ENCODE peak calls at places on chromosomes 7 and 10, in four cellular contexts. J is stimulated activated CD4-positive, alpha-beta T cell treated with anti-CD3 and anti-CD28 coated beads, Interleukin-4, amount 100 ng/mL, for 4 hours; U is activated CD4-positive, alpha-beta T cell treated with anti-CD3 and anti-CD28 coated beads, Interleukin-2, amount 50 U/mL, for 24 hours; H is KBM-7. Z is an unnamed sample.

GRCh38 chr7:2824678-2825461 is 19.2 kb downstream of the GNA12 start:
- DNase-seq in U (no peak), J (no peak), H (no peak), Z (no peak)

GRCh38 chr10:5775705-5776104 is 37.5 kb downstream of the GDI2 start:
- DNase-seq in U (peak), H (no peak), J (peak), Z (peak)

GRCh38 chr10:86160890-86161585 is 205.6 kb downstream of the GRID1 start:
- DNase-seq in J (no peak), U (no peak), H (no peak), Z (no peak)

GRCh38 chr7:132677941-132678340 is 101.7 kb upstream of the PLXNA4 start:
- DNase-seq in H (peak), J (no peak), U (no peak), Z (no peak)

GRCh38 chr7:112105584-112106540 is 100.3 kb downstream of the DOCK4 start:
- DNase-seq in H (no peak), U (no peak), J (no peak), Z (no peak)

GRCh38 chr7:157415486-157415885 is 78.7 kb downstream of the DNAJB6 start:
- DNase-seq in J (no peak), U (no peak), H (no peak), Z (no peak)

GRCh38 chr10:74813371-74813770 is 13.0 kb upstream of the KAT6B start:
- DNase-seq in H (no peak), J (no peak), U (no peak), Z (no peak)

GRCh38 chr7:131845573-131846337 is 289.3 kb upstream of the PODXL start:
- DNase-seq in H (no peak), J (no peak), U (no peak), Z (no peak)

GRCh38 chr7:131774419-131775220 is 218.2 kb upstream of the PODXL start:
- DNase-seq in J (no peak), H (no peak), U (no peak), Z (no peak)

GRCh38 chr10:15120523-15120922 is 23.4 kb downstream of the RPP38 start:
- DNase-seq in H (no peak), J (no peak), U (no peak), Z (no peak)

GRCh38 chr7:16695621-16696237 is 49.7 kb downstream of the BZW2 start:
- DNase-seq in H (peak), J (no peak), U (no peak), Z (peak)

GRCh38 chr7:30549933-30550493 is 44.7 kb upstream of the GARS1 start:
- DNase-seq in H (peak), U (no peak), J (no peak), Z (no peak)

GRCh38 chr7:22330903-22331302 is 26.1 kb downstream of the RAPGEF5 start:
- DNase-seq in J (no peak), H (no peak), U (no peak), Z (no peak)

GRCh38 chr7:98078197-98078870 is 28.3 kb upstream of the LMTK2 start:
- DNase-seq in U (no peak), H (no peak), J (no peak), Z (no peak)

GRCh38 chr10:80501381-80501912 is 36.3 kb upstream of the SH2D4B start:
- DNase-seq in U (no peak), H (no peak), J (no peak), Z (no peak)

GRCh38 chr7:142866361-142867096 is 11.7 kb downstream of the EPHB6 start:
- DNase-seq in J (peak), H (peak), U (no peak), Z (no peak)

GRCh38 chr7:108613147-108613948 is 43.7 kb downstream of the DNAJB9 start:
- DNase-seq in H (peak), J (no peak), U (no peak), Z (peak)

GRCh38 chr10:5952731-5953385 is 24.5 kb downstream of the IL15RA start:
- DNase-seq in H (no peak), U (no peak), J (no peak), Z (no peak)

GRCh38 chr7:28005848-28006233 is 174.8 kb downstream of the JAZF1 start:
- DNase-seq in H (no peak), J (no peak), U (no peak), Z (no peak)

Z was measured in MV-4-11.